ENCODE peak calls at places on chromosomes 3 and 15, in eight cellular contexts. H is EH; Y is nucleus accumbens; V is left ventricle myocardium superior; R is activated naive CD4-positive, alpha-beta T cell treated with anti-CD3 and anti-CD28 coated beads, Interleukin-2, amount 10 ng/mL, durations not matched to agents 7 days and 5 days; Z is GM13977; X is activated naive CD8-positive, alpha-beta T cell treated with anti-CD3 and anti-CD28 coated beads, Interleukin-2, amount 50 U/mL, for 16 hours; L is CD8-positive, alpha-beta T cell. M is an unnamed sample.

GRCh38 chr3:55567121-55567520 is 80.0 kb upstream of the WNT5A start:
- DNase-seq in H (no peak), Y (no peak), V (no peak), R (no peak), Z (no peak), X (no peak), L (no peak), M (no peak)

GRCh38 chr3:47994180-47994579 is 22.0 kb downstream of the MAP4 start:
- DNase-seq in H (no peak), Y (no peak), V (no peak), R (no peak), Z (no peak), X (no peak), L (no peak), M (no peak)

GRCh38 chr3:14517601-14518431 is 22.3 kb downstream of the GRIP2 start:
- DNase-seq in H (no peak), Y (no peak), V (peak), R (no peak), Z (no peak), X (no peak), L (no peak), M (peak)

GRCh38 chr15:78315686-78316085 is 16.3 kb upstream of the SKIC8 start:
- DNase-seq in H (peak), Y (peak), V (no peak), R (peak), Z (no peak), X (no peak), L (no peak), M (no peak)

GRCh38 chr3:136988651-136989050 is 30.9 kb downstream of the IL20RB start:
- DNase-seq in H (no peak), Y (no peak), V (no peak), R (no peak), Z (no peak), X (no peak), L (no peak), M (no peak)

GRCh38 chr3:105526349-105527111 is 159.8 kb downstream of the ALCAM start:
- DNase-seq in H (peak), Y (peak), V (no peak), R (no peak), Z (no peak), X (no peak), L (no peak), M (no peak)

GRCh38 chr3:171828852-171829770 is 14.0 kb upstream of the TMEM212 start:
- DNase-seq in H (no peak), Y (no peak), V (no peak), R (no peak), Z (no peak), X (no peak), L (no peak), M (no peak)

GRCh38 chr3:15330031-15330596 is 2.3 kb downstream of the SH3BP5 start:
- DNase-seq in H (peak), Y (no peak), V (peak), R (no peak), Z (no peak), X (no peak), L (no peak), M (no peak)

GRCh38 chr3:66603161-66603611 is 102.4 kb upstream of the LRIG1 start:
- DNase-seq in H (no peak), Y (no peak), V (no peak), R (no peak), Z (no peak), X (no peak), L (no peak), M (no peak)

GRCh38 chr3:117954131-117954530 is 1080.5 kb downstream of the IGSF11 start:
- DNase-seq in H (no peak), Y (no peak), V (no peak), R (no peak), Z (no peak), X (no peak), L (no peak), M (no peak)

GRCh38 chr3:139534992-139535879 is 4.3 kb downstream of the RBP1 start:
- DNase-seq in H (no peak), Y (peak), V (peak), R (no peak), Z (no peak), X (no peak), L (no peak), M (no peak)

GRCh38 chr3:106413683-106414082 is 544.9 kb upstream of the CBLB start:
- DNase-seq in H (no peak), Y (no peak), V (no peak), R (no peak), Z (no peak), X (no peak), L (no peak), M (no peak)

GRCh38 chr15:90266061-90266431 is 574 bp downstream of the NGRN start:
- DNase-seq in H (peak), Y (peak), V (peak), R (peak), Z (peak), X (no peak), L (no peak), M (peak)

GRCh38 chr15:27527490-27528067 is 556.6 kb downstream of the GABRG3 start:
- DNase-seq in H (no peak), Y (no peak), V (no peak), R (no peak), Z (no peak), X (no peak), L (no peak), M (no peak)

GRCh38 chr15:99137111-99137546 is 32.2 kb downstream of the SYNM start:
- DNase-seq in H (no peak), Y (no peak), V (no peak), R (no peak), Z (no peak), X (no peak), L (no peak), M (no peak)

GRCh38 chr3:89876116-89876515 is 768.7 kb downstream of the EPHA3 start:
- DNase-seq in H (no peak), Y (no peak), V (no peak), R (no peak), Z (no peak), X (no peak), L (no peak), M (no peak)

GRCh38 chr15:99105516-99106341 is 849 bp downstream of the SYNM start:
- DNase-seq in H (peak), Y (peak), V (peak), R (peak), Z (peak), X (no peak), L (no peak), M (peak)

GRCh38 chr3:58463181-58463941 is 28.5 kb upstream of the KCTD6 start:
- DNase-seq in H (peak), Y (peak), V (peak), R (peak), Z (peak), X (peak), L (peak), M (peak)

GRCh38 chr3:105042586-105042985 is 324.1 kb upstream of the ALCAM start:
- DNase-seq in H (no peak), Y (no peak), V (no peak), R (no peak), Z (no peak), X (no peak), L (no peak), M (no peak)

GRCh38 chr3:131193671-131194291 is 167.1 kb downstream of the NEK11 start:
- DNase-seq in H (no peak), Y (no peak), V (no peak), R (no peak), Z (no peak), X (no peak), L (no peak), M (no peak)

GRCh38 chr3:178386880-178387279 is 149.4 kb upstream of the KCNMB2 start:
- DNase-seq in H (no peak), Y (no peak), V (no peak), R (no peak), Z (no peak), X (no peak), L (no peak), M (no peak)

M was measured in activated effector memory CD4-positive, alpha-beta T cell treated with anti-CD3 and anti-CD28 coated beads, Interleukin-2, amount 50 U/mL, for 16 hours.